ENCODE peak calls at places on chromosomes 13 and 19, in eight cellular contexts. B, W, V, D, Q, F, G and M are unnamed samples.

GRCh38 chr13:90800082-90800746 is 547.3 kb upstream of the MIR17HG start:
- DNase-seq in F (no peak), V (no peak), G (no peak), Q (peak), D (peak), B (no peak), W (no peak), M (no peak)

GRCh38 chr13:112907916-112908315 is 61.1 kb upstream of the MCF2L start:
- DNase-seq in W (no peak), Q (no peak), G (no peak), D (no peak), B (no peak), V (no peak), F (no peak), M (no peak)

GRCh38 chr19:18021121-18021755 is 13.3 kb downstream of the ARRDC2 start:
- DNase-seq in B (peak), D (peak), F (peak), V (peak), W (no peak), Q (peak), G (no peak), M (peak)

GRCh38 chr13:44140146-44140545 is 233.5 kb upstream of the SERP2 start:
- DNase-seq in B (no peak), V (no peak), D (no peak), G (no peak), Q (no peak), F (no peak), W (no peak), M (no peak)

GRCh38 chr19:14550201-14550754 is 20.9 kb downstream of the TECR start:
- DNase-seq in W (no peak), Q (no peak), G (peak), B (peak), V (no peak), D (no peak), F (no peak), M (no peak)

GRCh38 chr19:3287814-3288213 is 63.4 kb downstream of the CELF5 start:
- DNase-seq in D (no peak), F (no peak), G (no peak), Q (no peak), V (no peak), B (peak), W (no peak), M (no peak)

GRCh38 chr13:112067121-112067741 is at the start of gene SOX1:
- DNase-seq in F (no peak), G (no peak), Q (no peak), B (peak), V (no peak), D (no peak), W (no peak), M (no peak)

GRCh38 chr19:36963262-36963661 is 47.1 kb downstream of the ZNF568 start:
- DNase-seq in Q (no peak), W (no peak), G (no peak), F (no peak), B (no peak), V (no peak), D (no peak), M (no peak)

GRCh38 chr13:44158741-44159632 is 214.6 kb upstream of the SERP2 start:
- DNase-seq in Q (no peak), B (no peak), G (no peak), W (no peak), V (no peak), F (no peak), D (no peak), M (no peak)